ENCODE peak calls at places on chromosome 2, in four cellular contexts. S is thoracic aorta, L is HepG2, F is endothelial cell. H is an unnamed sample.

GRCh38 chr2:37297632-37298031 is 27.0 kb downstream of the PRKD3 start:
- DNase-seq in L (no peak), S (no peak), F (no peak), H (no peak)

GRCh38 chr2:146927080-146927714 is 917.6 kb upstream of the ACVR2A start:
- DNase-seq in S (no peak), L (peak), F (peak), H (peak)

GRCh38 chr2:24830351-24830750 is 37.1 kb downstream of the CENPO start:
- DNase-seq in S (no peak), F (no peak), L (no peak), H (no peak)

GRCh38 chr2:121884515-121884915 is 129.1 kb downstream of the TSN start:
- DNase-seq in F (peak), S (no peak), L (no peak), H (no peak)

GRCh38 chr2:154489271-154489858 is 209.1 kb upstream of the KCNJ3 start:
- DNase-seq in S (no peak), F (no peak), L (no peak), H (no peak)

GRCh38 chr2:228474466-228474865 is 293.0 kb upstream of the SPHKAP start:
- DNase-seq in S (no peak), F (no peak), L (no peak), H (no peak)

GRCh38 chr2:74201596-74201995 is 3.2 kb downstream of the MTHFD2 start:
- DNase-seq in S (no peak), F (no peak), L (no peak), H (no peak)

GRCh38 chr2:26017464-26018183 is 16.3 kb upstream of the RAB10 start:
- DNase-seq in S (no peak), L (no peak), F (no peak), H (no peak)

GRCh38 chr2:230323385-230324106 is 3.4 kb upstream of the SP140L start:
- DNase-seq in F (no peak), S (no peak), L (peak), H (peak)

GRCh38 chr2:18149660-18150246 is 271.3 kb downstream of the KCNS3 start:
- DNase-seq in F (no peak), S (no peak), L (peak), H (peak)